ENCODE peak calls at places on chromosomes 12 and 14, in seven cellular contexts. C, T, J, D, L, P and W are unnamed samples.

GRCh38 chr12:67451206-67451605 is 182.0 kb downstream of the CAND1 start:
- DNase-seq in J (no peak), L (no peak), C (no peak), P (no peak), T (no peak), D (no peak), W (no peak)

GRCh38 chr14:61476737-61477410 is 155.5 kb downstream of the PRKCH start:
- DNase-seq in P (peak), C (peak), J (peak), L (no peak), T (no peak), D (no peak), W (peak)

GRCh38 chr14:45364565-45364964 is 111.6 kb upstream of the MIS18BP1 start:
- DNase-seq in P (no peak), C (no peak), J (no peak), T (no peak), D (no peak), L (no peak), W (no peak)

GRCh38 chr12:71270057-71270456 is 112.3 kb upstream of the TSPAN8 start:
- DNase-seq in D (no peak), T (no peak), J (no peak), C (no peak), P (no peak), L (no peak), W (no peak)

GRCh38 chr12:65427646-65428045 is 149.2 kb downstream of the MSRB3 start:
- DNase-seq in L (no peak), T (no peak), J (no peak), C (no peak), D (no peak), P (no peak), W (no peak)

GRCh38 chr12:94706250-94706661 is 55.9 kb upstream of the TMCC3 start:
- DNase-seq in J (no peak), T (no peak), C (no peak), D (no peak), P (no peak), L (no peak), W (no peak)

GRCh38 chr12:110780448-110780847 is 37.8 kb upstream of the PPP1CC start:
- DNase-seq in J (no peak), D (no peak), C (peak), L (no peak), T (no peak), P (no peak), W (no peak)

GRCh38 chr14:99124482-99125104 is 147.4 kb downstream of the BCL11B start:
- DNase-seq in D (no peak), T (peak), C (peak), P (no peak), J (no peak), L (peak), W (no peak)

GRCh38 chr14:59356298-59356697 is 108.9 kb downstream of the GPR135 start:
- DNase-seq in J (no peak), D (no peak), T (no peak), L (no peak), P (no peak), C (no peak), W (no peak)

GRCh38 chr12:104793280-104793679 is 164.8 kb downstream of the SLC41A2 start:
- DNase-seq in J (peak), L (no peak), T (no peak), C (no peak), D (no peak), P (peak), W (no peak)

GRCh38 chr12:25387136-25388050 is 136.7 kb upstream of the KRAS start:
- DNase-seq in C (peak), J (peak), L (peak), D (peak), P (peak), T (peak), W (peak)

GRCh38 chr14:94174622-94175402 is 690 bp downstream of the PPP4R4 start:
- DNase-seq in D (peak), T (no peak), P (no peak), L (peak), C (no peak), J (no peak), W (no peak)

GRCh38 chr12:53869500-53869899 is 69.1 kb upstream of the HOXC13 start:
- DNase-seq in J (no peak), C (no peak), L (no peak), D (no peak), T (no peak), P (no peak), W (no peak)

GRCh38 chr12:13190275-13190674 is 6.3 kb upstream of the EMP1 start:
- DNase-seq in J (no peak), P (no peak), C (no peak), D (no peak), L (no peak), T (no peak), W (no peak)

GRCh38 chr12:39157696-39158342 is 252.4 kb upstream of the CPNE8 start:
- DNase-seq in P (no peak), C (no peak), D (no peak), T (no peak), L (no peak), J (no peak), W (no peak)

GRCh38 chr14:20516921-20517320 is 11.6 kb downstream of the RNASE10 start:
- DNase-seq in P (peak), T (no peak), C (no peak), L (no peak), D (no peak), J (no peak), W (no peak)

GRCh38 chr12:108613548-108613947 is 15.7 kb upstream of the TMEM119 start:
- DNase-seq in D (no peak), C (no peak), L (no peak), J (no peak), P (no peak), T (no peak), W (no peak)

GRCh38 chr14:32818576-32818975 is 120.1 kb upstream of the NPAS3 start:
- DNase-seq in P (no peak), J (no peak), C (no peak), L (no peak), D (no peak), T (no peak), W (no peak)

GRCh38 chr14:91258021-91258618 is 13.6 kb upstream of the GPR68 start:
- DNase-seq in C (no peak), J (peak), P (no peak), D (no peak), T (no peak), L (no peak), W (no peak)

GRCh38 chr12:96103067-96103650 is 67.8 kb upstream of the LTA4H start:
- DNase-seq in T (no peak), P (no peak), D (no peak), L (no peak), J (no peak), C (no peak), W (no peak)